ENCODE peak calls at places on chromosome 20, in eight cellular contexts. X is SK-N-SH, I is GM23338, R is HepG2, K is HCT116, W is HL-60, D is GM12878, Z is K562. T is an unnamed sample.

GRCh38 chr20:31691646-31692275 is 30.9 kb downstream of the BCL2L1 start:
- DNase-seq in W (no peak), Z (no peak), K (no peak), I (peak), X (no peak), R (no peak), D (no peak), T (no peak)

GRCh38 chr20:44958276-44958675 is 1.9 kb downstream of the TOMM34 start:
- DNase-seq in R (no peak), X (no peak), K (no peak), W (no peak), Z (no peak), D (no peak), I (no peak), T (no peak)

GRCh38 chr20:38043512-38044300 is 10.2 kb downstream of the RPRD1B start:
- DNase-seq in W (no peak), X (no peak), K (no peak), Z (no peak), I (no peak), R (no peak), D (no peak), T (peak)

GRCh38 chr20:59988141-59988540 is 29.9 kb downstream of the CDH26 start:
- DNase-seq in Z (no peak), D (no peak), R (no peak), X (no peak), K (peak), I (no peak), W (no peak), T (peak)

GRCh38 chr20:42742926-42743325 is 446.8 kb downstream of the PTPRT start:
- DNase-seq in R (no peak), D (no peak), Z (no peak), I (no peak), X (no peak), W (no peak), K (no peak), T (no peak)

GRCh38 chr20:24668791-24669190 is 199.4 kb downstream of the SYNDIG1 start:
- DNase-seq in R (no peak), W (no peak), K (no peak), X (no peak), D (no peak), I (no peak), Z (no peak), T (no peak)

GRCh38 chr20:10771435-10772140 is 97.8 kb upstream of the JAG1 start:
- DNase-seq in X (no peak), W (no peak), K (no peak), I (no peak), Z (no peak), R (no peak), D (no peak), T (no peak)

GRCh38 chr20:46283426-46283825 is 24.9 kb downstream of the CDH22 start:
- DNase-seq in W (no peak), K (no peak), I (no peak), R (no peak), X (no peak), D (no peak), Z (no peak), T (no peak)

GRCh38 chr20:23419995-23420901 is 1.0 kb downstream of the NAPB start:
- DNase-seq in W (peak), K (no peak), R (peak), I (peak), Z (peak), X (peak), D (no peak), T (no peak)

GRCh38 chr20:3766832-3767433 is 620 bp downstream of the ADISSP start:
- DNase-seq in D (no peak), Z (peak), I (peak), X (no peak), K (no peak), W (no peak), R (no peak), T (no peak)

GRCh38 chr20:3764659-3765058 is 2.9 kb downstream of the ADISSP start:
- DNase-seq in Z (no peak), X (no peak), R (no peak), I (no peak), D (no peak), K (no peak), W (no peak), T (no peak)

GRCh38 chr20:3767434-3768341 is at the start of gene ADISSP:
- DNase-seq in X (peak), R (peak), K (peak), D (peak), Z (peak), W (peak), I (peak), T (peak)

GRCh38 chr20:3765171-3765887 is 2.2 kb downstream of the ADISSP start:
- DNase-seq in W (no peak), X (no peak), Z (no peak), K (no peak), R (no peak), I (no peak), D (no peak), T (no peak)

DNA sequence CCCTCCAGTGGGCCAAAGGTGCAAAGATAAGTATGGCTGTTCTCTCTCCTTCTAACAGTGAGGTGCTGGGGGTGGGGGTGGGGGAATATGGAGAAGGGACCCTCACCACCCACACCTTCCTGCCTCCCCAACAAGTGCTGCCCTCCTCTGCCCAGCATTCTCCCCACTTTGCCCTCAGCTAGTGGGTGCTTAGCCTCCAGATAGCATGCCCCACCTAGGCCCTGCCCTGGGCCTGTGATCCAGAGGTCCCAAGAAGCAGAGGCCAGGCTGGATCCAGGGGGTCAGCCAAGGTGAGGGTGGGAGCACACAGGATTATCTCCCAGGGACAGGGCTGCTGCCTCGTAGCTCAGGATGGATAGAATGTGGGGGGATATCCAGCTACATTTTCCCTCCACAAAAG is 1.2 kb downstream of the ADISSP start:
- DNase-seq in X (no peak), Z (no peak), W (no peak), K (no peak), R (no peak), I (no peak), D (no peak), T (no peak)
- H3K4me3 ChIP-seq in X (peak), Z (peak), W (peak), K (peak), R (peak), I (peak), D (peak), T (peak)

GRCh38 chr20:62525014-62525413 is 49.2 kb upstream of the GATA5 start:
- DNase-seq in I (no peak), X (no peak), D (no peak), R (no peak), K (no peak), Z (no peak), W (no peak), T (no peak)
- TF ChIP-seq REST in I (no peak), X (no peak), D (no peak), R (no peak), K (no peak), Z (no peak), W (no peak), T (no peak)

GRCh38 chr20:34703573-34704176 is 469 bp upstream of the TP53INP2 start:
- DNase-seq in D (no peak), R (peak), W (no peak), I (peak), Z (peak), K (no peak), X (peak), T (no peak)

GRCh38 chr20:34705008-34705382 is 851 bp downstream of the TP53INP2 start:
- DNase-seq in Z (no peak), X (no peak), W (peak), K (no peak), D (no peak), I (no peak), R (no peak), T (no peak)

GRCh38 chr20:34703061-34703572 is 1.0 kb upstream of the TP53INP2 start:
- DNase-seq in I (no peak), D (no peak), K (no peak), X (no peak), R (no peak), Z (no peak), W (no peak), T (no peak)

GRCh38 chr20:34705383-34706021 is 1.4 kb downstream of the TP53INP2 start:
- DNase-seq in K (no peak), I (peak), R (peak), D (no peak), W (peak), Z (peak), X (no peak), T (no peak)

DNA sequence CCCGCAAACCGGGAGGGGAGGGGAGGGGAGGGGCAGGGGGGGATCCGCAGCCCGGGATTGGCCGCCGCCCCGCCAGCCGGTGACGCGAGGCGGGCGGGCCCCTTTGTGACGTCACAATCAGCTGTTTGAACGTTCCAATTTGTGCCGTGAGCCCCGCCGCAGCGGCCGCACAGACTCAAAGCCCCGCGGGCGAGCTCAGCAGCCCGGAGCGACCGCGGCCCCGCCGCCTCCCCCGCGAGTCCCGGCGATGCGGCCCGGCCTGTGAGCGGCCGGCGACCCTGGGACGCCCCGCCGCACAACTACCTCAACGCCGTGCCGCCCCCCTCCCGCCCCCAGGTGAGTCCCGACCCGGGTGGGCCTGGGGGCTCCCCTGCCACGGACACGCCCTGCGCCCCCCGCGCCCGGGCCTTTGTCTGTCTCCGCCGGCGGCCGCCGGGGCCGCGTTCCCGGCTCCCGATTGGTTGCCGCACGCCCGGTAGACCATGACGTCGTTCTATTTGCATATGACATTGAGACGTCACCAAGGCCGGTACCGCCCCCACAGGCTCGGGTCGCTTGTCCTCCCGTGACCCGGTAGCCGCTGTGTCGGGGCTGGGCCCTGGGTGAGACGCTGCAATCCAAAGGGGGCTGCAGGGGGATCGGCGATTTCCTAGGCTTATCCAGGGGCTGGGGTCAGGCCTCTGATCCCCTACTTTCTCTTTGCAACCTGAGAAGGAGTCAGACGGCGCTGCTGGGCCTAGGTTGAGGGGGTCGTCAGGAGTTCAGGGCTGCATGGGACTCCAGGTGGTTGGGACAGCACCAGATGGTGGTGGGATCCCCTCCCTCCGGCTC is at the start of gene TP53INP2:
- DNase-seq in X (peak), W (peak), D (no peak), I (peak), Z (peak), K (peak), R (peak), T (no peak)
- TF ChIP-seq POLR2AphosphoS5 in X (no peak), W (no peak), D (peak), I (peak), Z (no peak), K (no peak), R (peak), T (no peak)

DNA sequence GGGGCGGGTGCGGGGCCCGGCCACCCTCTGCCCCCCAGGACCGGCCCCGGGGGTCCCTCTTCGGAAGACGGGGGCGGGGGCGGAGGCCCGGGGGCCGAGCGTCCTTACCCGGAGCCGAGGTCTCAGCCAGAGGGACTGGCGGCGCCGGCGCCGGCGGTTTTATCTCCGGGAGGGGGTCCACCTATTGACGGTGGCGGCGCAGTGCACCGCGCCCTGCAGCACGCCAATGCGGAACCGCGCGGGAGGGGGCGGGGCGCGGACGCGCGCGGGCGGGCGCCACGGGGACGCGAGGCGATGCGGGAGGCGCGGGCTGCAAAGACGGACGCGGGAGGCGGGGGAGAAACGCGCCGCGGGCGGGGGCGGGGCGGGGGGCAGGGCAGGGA is at the start of gene EEF1A2:
- DNase-seq in I (no peak), X (peak), Z (peak), W (no peak), K (no peak), R (no peak), D (no peak), T (no peak)
- H3K4me3 ChIP-seq in I (peak), X (peak), Z (peak), W (no peak), K (peak), R (peak), D (no peak), T (peak)

T was measured in Panc1.